ENCODE peak calls at places on chromosomes 7 and 10, in five cellular contexts. O is CD8-positive, alpha-beta memory T cell; K is HCT116; C is upper lobe of right lung; T is mammary epithelial cell. Y is an unnamed sample.

GRCh38 chr7:107785170-107785569 is 17.9 kb downstream of the SLC26A3 start:
- DNase-seq in K (no peak), C (no peak), O (no peak), T (no peak), Y (no peak)

GRCh38 chr7:106840342-106840741 is 24.7 kb upstream of the PIK3CG start:
- DNase-seq in K (no peak), C (no peak), O (no peak), T (peak), Y (no peak)

GRCh38 chr10:29273478-29273877 is 15.4 kb upstream of the LYZL1 start:
- DNase-seq in K (no peak), O (no peak), C (no peak), T (no peak), Y (no peak)

GRCh38 chr7:46282155-46282554 is 361.1 kb upstream of the IGFBP3 start:
- DNase-seq in T (peak), O (no peak), K (no peak), C (no peak), Y (no peak)

GRCh38 chr7:27739914-27740448 is at the start of gene TAX1BP1:
- DNase-seq in C (peak), T (peak), K (peak), O (peak), Y (peak)

GRCh38 chr7:148940702-148941597 is 56.9 kb upstream of the EZH2 start:
- DNase-seq in O (peak), K (peak), C (peak), T (peak), Y (peak)

GRCh38 chr10:77010430-77010829 is 627.2 kb downstream of the KCNMA1 start:
- DNase-seq in K (no peak), T (no peak), C (no peak), O (no peak), Y (no peak)

GRCh38 chr10:132536241-132536963 is 1.2 kb upstream of the INPP5A start:
- DNase-seq in C (peak), T (peak), K (no peak), O (no peak), Y (no peak)

GRCh38 chr10:3936422-3937040 is 151.5 kb upstream of the KLF6 start:
- DNase-seq in K (no peak), C (no peak), T (no peak), O (no peak), Y (no peak)

GRCh38 chr10:50361946-50362345 is 110.6 kb upstream of the ASAH2 start:
- DNase-seq in K (no peak), T (no peak), C (no peak), O (no peak), Y (no peak)

GRCh38 chr7:45122975-45123860 is 11.7 kb upstream of the TBRG4 start:
- DNase-seq in K (no peak), C (no peak), T (no peak), O (peak), Y (no peak)

GRCh38 chr10:79072041-79072441 is 3.3 kb downstream of the ZMIZ1 start:
- DNase-seq in K (no peak), T (no peak), O (no peak), C (no peak), Y (no peak)

GRCh38 chr10:7666253-7667023 is at the start of gene ITIH5:
- DNase-seq in T (no peak), C (no peak), K (no peak), O (no peak), Y (no peak)

GRCh38 chr7:105584165-105584564 is 2.9 kb upstream of the EFCAB10 start:
- DNase-seq in T (no peak), K (no peak), C (no peak), O (no peak), Y (no peak)

GRCh38 chr10:48461623-48462481 is 143.0 kb downstream of the ARHGAP22 start:
- DNase-seq in K (no peak), O (no peak), C (no peak), T (no peak), Y (no peak)

GRCh38 chr7:112010994-112011393 is 195.2 kb downstream of the DOCK4 start:
- DNase-seq in C (no peak), O (no peak), T (no peak), K (no peak), Y (no peak)

GRCh38 chr10:62384057-62384446 is 9.9 kb downstream of the ZNF365 start:
- DNase-seq in C (no peak), O (peak), K (peak), T (peak), Y (peak)

GRCh38 chr10:126921974-126922525 is 16.8 kb downstream of the DOCK1 start:
- DNase-seq in O (no peak), C (no peak), K (peak), T (peak), Y (no peak)

GRCh38 chr10:33126118-33126517 is 168.1 kb upstream of the ITGB1 start:
- DNase-seq in K (no peak), C (no peak), O (peak), T (peak), Y (peak)

GRCh38 chr10:28939352-28940157 is 262.2 kb downstream of the BAMBI start:
- DNase-seq in O (no peak), K (no peak), T (no peak), C (peak), Y (no peak)

GRCh38 chr7:117019287-117019686 is 66.0 kb downstream of the ST7 start:
- DNase-seq in C (no peak), T (peak), K (peak), O (no peak), Y (no peak)

DNA sequence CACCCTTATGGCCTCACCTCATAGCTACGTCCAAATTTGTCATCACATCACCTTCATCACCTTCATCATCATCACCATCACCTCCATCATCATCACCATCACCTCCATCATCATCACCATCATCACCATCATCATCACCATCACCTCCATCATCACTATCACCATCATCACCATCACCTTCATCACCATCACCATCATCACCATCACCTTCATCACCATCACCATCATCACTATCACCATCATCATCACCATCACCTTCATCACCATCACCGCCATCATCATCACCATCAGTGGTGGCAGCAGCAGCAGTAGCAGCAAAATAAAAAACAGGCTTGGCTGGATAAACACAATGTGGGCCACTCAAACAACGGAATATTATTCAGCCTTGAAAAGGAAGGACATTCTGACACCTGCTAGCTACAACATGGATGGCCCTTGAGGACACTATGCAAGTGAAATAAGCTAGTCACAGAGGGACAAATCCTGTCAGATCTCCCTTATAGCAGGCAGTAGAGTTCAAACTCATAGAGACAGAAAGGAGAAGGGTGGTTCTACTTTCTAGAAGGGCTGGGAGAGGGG is 47.7 kb upstream of the PDGFA start:
- DNase-seq in C (no peak), K (no peak), O (no peak), T (no peak), Y (no peak)
- H3K27ac ChIP-seq in C (no peak), K (no peak), O (no peak), T (no peak), Y (no peak)

GRCh38 chr10:43292745-43293676 is 26.1 kb upstream of the RASGEF1A start:
- DNase-seq in O (peak), K (peak), C (no peak), T (peak), Y (no peak)

GRCh38 chr10:43294241-43294658 is 27.4 kb upstream of the RASGEF1A start:
- DNase-seq in C (no peak), K (no peak), T (no peak), O (peak), Y (no peak)

GRCh38 chr10:43294892-43295291 is 28.0 kb upstream of the RASGEF1A start:
- DNase-seq in C (no peak), O (no peak), T (no peak), K (no peak), Y (no peak)

GRCh38 chr10:43295436-43295835 is 28.6 kb upstream of the RASGEF1A start:
- DNase-seq in O (no peak), K (no peak), C (no peak), T (no peak), Y (no peak)

DNA sequence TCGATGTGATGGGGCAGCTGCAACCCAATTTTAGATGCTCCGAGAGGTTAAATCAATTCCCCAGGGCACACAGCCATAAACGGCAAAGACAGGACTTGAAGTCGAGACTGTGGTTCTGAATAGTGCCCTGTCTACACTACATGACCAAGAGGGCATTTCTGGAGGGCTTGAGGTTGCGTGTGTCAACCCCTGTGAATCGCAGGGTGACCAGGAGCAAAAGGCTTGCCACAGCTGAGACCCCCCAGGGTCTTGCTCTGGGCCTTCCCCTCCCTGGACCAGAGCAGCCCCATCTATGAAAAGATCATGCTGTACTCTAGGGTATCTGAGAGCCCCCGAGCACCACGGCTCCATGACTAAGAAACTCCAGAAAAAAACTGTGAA is 26.8 kb upstream of the RASGEF1A start:
- DNase-seq in K (no peak), O (no peak), T (no peak), C (no peak), Y (no peak)
- H3K27ac ChIP-seq in K (no peak), O (no peak), T (no peak), C (no peak), Y (no peak)

GRCh38 chr10:44992070-44992731 is 8.5 kb upstream of the ZNF22 start:
- DNase-seq in T (no peak), K (no peak), O (no peak), C (no peak), Y (no peak)

GRCh38 chr10:44990302-44990655 is 10.4 kb upstream of the ZNF22 start:
- DNase-seq in C (no peak), O (no peak), T (no peak), K (no peak), Y (no peak)

GRCh38 chr10:44992732-44993225 is 7.9 kb upstream of the ZNF22 start:
- DNase-seq in T (no peak), O (no peak), C (no peak), K (no peak), Y (no peak)

GRCh38 chr10:44990965-44991364 is 9.8 kb upstream of the ZNF22 start:
- DNase-seq in O (no peak), K (no peak), C (no peak), T (no peak), Y (no peak)

DNA sequence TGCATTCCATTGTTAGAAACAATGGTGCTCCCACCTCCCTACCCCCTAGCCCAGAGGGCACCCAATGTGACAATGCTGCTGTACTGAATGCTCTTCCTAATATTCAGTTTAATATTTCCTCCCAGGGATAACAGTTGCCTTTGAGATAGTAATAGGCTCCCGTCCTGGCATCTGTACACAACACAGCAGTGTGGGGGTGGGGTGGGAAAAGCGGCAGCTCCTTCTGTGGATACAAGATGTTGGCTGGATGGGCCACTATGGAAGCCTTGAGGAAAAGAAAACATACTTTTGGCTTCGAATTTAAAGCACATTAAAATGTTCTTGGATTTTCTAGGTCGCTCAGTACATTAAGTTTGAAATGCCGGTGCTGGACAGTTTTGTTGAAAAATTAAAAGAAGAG is 9.2 kb upstream of the ZNF22 start:
- DNase-seq in C (no peak), O (no peak), T (no peak), K (no peak), Y (no peak)
- H3K27ac ChIP-seq in C (peak), O (no peak), T (no peak), K (no peak), Y (no peak)

GRCh38 chr10:95742529-95742884 is 13.5 kb upstream of the ENTPD1 start:
- DNase-seq in T (no peak), C (no peak), K (no peak), O (no peak), Y (no peak)

GRCh38 chr10:95741807-95742528 is 14.0 kb upstream of the ENTPD1 start:
- DNase-seq in K (no peak), T (peak), O (no peak), C (no peak), Y (no peak)

GRCh38 chr10:95739046-95739445 is 16.9 kb upstream of the ENTPD1 start:
- DNase-seq in K (no peak), O (peak), T (no peak), C (no peak), Y (no peak)

GRCh38 chr10:95745487-95745886 is 10.5 kb upstream of the ENTPD1 start:
- DNase-seq in O (no peak), K (no peak), T (no peak), C (no peak), Y (no peak)

DNA sequence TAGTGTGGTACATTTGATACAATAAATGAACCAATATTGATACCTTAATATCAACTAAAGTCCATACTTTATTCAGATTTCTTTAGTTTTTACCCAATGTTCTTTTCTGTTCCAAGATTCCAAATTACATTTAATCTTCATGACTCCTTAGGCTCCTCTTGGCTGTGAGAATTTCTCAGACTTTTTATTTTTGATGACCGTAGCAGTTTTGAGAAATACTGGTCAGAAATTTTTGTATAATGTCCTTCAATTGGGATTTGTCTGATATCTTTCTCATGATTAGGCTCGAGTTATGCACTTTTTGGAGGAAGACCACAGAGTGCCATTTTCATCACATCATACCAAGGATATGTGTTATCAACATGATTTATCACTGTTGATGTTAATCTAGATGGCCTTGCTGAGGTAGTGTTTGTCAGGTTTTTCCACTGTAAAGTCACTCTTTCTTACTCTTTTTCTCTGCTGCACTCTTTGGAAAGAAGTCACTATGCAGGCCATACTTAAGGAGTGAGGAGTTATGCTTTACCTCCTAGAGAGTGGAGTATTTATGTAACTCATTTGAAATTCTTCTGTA is 12.9 kb upstream of the ENTPD1 start:
- DNase-seq in K (no peak), C (no peak), O (no peak), T (no peak), Y (no peak)
- H3K27ac ChIP-seq in K (no peak), C (peak), O (no peak), T (no peak), Y (no peak)

GRCh38 chr10:11386044-11386443 is 225.4 kb downstream of the USP6NL start:
- DNase-seq in C (no peak), O (no peak), T (no peak), K (no peak), Y (no peak)

GRCh38 chr10:11387044-11387443 is 224.4 kb downstream of the USP6NL start:
- DNase-seq in O (no peak), C (no peak), T (no peak), K (no peak), Y (no peak)

GRCh38 chr10:11392776-11393175 is 218.7 kb downstream of the USP6NL start:
- DNase-seq in C (no peak), K (no peak), T (no peak), O (no peak), Y (no peak)

DNA sequence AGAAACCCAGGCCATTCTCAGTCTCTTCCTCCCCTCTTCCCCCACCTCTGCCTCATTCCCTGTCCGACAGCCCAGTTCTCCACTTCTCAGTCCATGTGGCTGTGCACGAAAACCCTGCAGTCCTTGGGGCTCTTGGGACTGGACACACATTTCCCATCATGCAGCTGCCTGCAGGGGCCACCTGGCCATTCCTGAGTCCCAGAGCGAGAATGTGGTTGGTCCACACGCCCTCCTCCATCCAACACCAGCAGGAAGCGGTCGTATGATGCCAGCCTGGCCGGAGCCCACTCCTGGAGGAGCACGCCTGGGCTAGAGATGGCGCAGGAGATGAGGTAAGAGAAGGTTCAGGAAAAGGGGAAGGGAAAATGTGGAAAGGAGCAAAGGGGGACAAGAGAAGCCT is 222.5 kb downstream of the USP6NL start:
- DNase-seq in K (no peak), C (no peak), O (no peak), T (no peak), Y (no peak)
- H3K27ac ChIP-seq in K (no peak), C (no peak), O (no peak), T (no peak), Y (no peak)

GRCh38 chr7:138668946-138669345 is 32.2 kb downstream of the SVOPL start:
- DNase-seq in K (no peak), T (no peak), O (no peak), C (no peak), Y (no peak)
- H3K27ac ChIP-seq in K (no peak), T (no peak), O (no peak), C (no peak), Y (no peak)

GRCh38 chr7:71236488-71237179 is 104.7 kb downstream of the GALNT17 start:
- DNase-seq in C (no peak), O (no peak), T (no peak), K (no peak), Y (no peak)

GRCh38 chr7:71237945-71238344 is 106.0 kb downstream of the GALNT17 start:
- DNase-seq in O (no peak), K (no peak), T (no peak), C (no peak), Y (no peak)

GRCh38 chr7:71235263-71235662 is 103.3 kb downstream of the GALNT17 start:
- DNase-seq in K (no peak), O (no peak), T (no peak), C (no peak), Y (no peak)

GRCh38 chr7:71238541-71238940 is 106.6 kb downstream of the GALNT17 start:
- DNase-seq in C (no peak), O (no peak), K (no peak), T (no peak), Y (no peak)

GRCh38 chr7:71239517-71239916 is 107.6 kb downstream of the GALNT17 start:
- DNase-seq in K (no peak), C (no peak), T (no peak), O (no peak), Y (no peak)
- H3K27ac ChIP-seq in K (no peak), C (no peak), T (no peak), O (no peak), Y (no peak)

GRCh38 chr10:58511765-58512469 is 755 bp upstream of the BICC1 start:
- DNase-seq in O (no peak), C (no peak), T (no peak), K (no peak), Y (no peak)

GRCh38 chr10:58515296-58515956 is 2.8 kb downstream of the BICC1 start:
- DNase-seq in T (peak), C (no peak), O (no peak), K (no peak), Y (no peak)

GRCh38 chr10:58512470-58513188 is at the start of gene BICC1:
- DNase-seq in T (peak), C (peak), K (no peak), O (no peak), Y (no peak)

GRCh38 chr10:58514102-58514472 is 1.4 kb downstream of the BICC1 start:
- DNase-seq in T (peak), O (no peak), K (no peak), C (no peak), Y (no peak)

DNA sequence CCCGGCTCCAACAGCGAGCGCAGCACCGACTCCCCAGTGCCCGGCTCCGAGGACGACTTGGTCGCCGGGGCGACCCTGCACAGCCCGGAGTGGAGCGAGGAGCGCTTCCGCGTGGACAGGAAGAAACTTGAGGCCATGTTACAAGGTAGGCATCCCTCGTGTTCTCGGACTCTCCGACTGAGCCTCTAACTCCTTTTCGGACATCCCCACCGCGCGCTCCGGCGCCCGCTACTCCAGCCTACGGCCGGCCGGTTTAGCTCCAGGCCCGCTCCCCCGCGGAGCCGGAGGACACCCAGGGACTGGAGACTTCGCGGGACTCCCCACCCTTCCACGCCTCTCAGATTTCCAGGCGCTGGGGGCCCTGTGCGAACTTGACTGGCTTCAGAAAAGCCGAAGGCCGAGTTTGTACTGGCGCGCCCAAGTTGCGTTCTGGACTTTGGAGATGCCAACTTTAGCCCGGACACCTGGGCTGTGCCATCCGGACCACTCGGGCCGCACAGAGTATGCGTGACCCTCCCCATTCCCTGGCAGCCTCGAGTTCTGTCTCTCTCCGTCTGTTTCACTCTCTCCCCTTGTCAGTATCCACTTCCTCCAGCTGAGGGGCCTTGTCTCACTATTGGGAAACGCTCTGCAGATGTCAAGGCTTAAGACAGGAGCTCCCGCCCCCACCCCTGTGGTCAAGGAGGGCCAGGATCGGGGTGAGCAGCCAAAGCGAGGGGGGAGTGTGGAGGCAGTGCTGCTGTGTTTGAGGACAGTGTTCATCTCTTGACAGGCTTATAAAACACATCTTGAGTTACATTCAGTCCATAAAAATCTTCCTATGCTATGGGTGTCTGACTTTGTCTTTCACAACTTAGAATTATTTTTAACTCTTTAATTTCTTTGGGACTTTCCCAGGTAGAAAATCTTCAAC is 773 bp downstream of the BICC1 start:
- DNase-seq in C (peak), T (peak), K (no peak), O (no peak), Y (no peak)
- H3K27ac ChIP-seq in C (peak), T (peak), K (no peak), O (no peak), Y (peak)

GRCh38 chr10:60896715-60897114 is 47.3 kb downstream of the RHOBTB1 start:
- DNase-seq in K (no peak), T (no peak), C (no peak), O (no peak), Y (no peak)
- H3K27ac ChIP-seq in K (no peak), T (no peak), C (no peak), O (no peak), Y (no peak)

Y was measured in epithelial cell of prostate.